ENCODE peak calls at places on chromosomes 13 and 19, in nine cellular contexts. One of them, this sample, is unnamed.

GRCh38 chr19:17553256-17553655 is 2.2 kb upstream of the COLGALT1 start:
- DNase-seq in tibial nerve: peak; percentile 79
- DNase-seq in breast epithelium: no peak
- DNase-seq in HCT116: no peak
- DNase-seq in ovary: peak; percentile 60
- DNase-seq in IMR-90: peak; percentile 95
- DNase-seq in A549: no peak
- DNase-seq in endothelial cell of umbilical vein: peak; percentile 99
- DNase-seq in testis: peak; percentile 79
- DNase-seq in this sample: peak; percentile 76

GRCh38 chr13:95120650-95121049 is 180.6 kb downstream of the ABCC4 start:
- DNase-seq in tibial nerve: no peak
- DNase-seq in breast epithelium: no peak
- DNase-seq in HCT116: no peak
- DNase-seq in ovary: no peak
- DNase-seq in IMR-90: no peak
- DNase-seq in A549: no peak
- DNase-seq in endothelial cell of umbilical vein: no peak
- DNase-seq in testis: no peak
- DNase-seq in this sample: no peak

GRCh38 chr19:15652559-15653278 is 12.0 kb downstream of the CYP4F3 start:
- DNase-seq in tibial nerve: no peak
- DNase-seq in breast epithelium: no peak
- DNase-seq in HCT116: no peak
- DNase-seq in ovary: no peak
- DNase-seq in IMR-90: no peak
- DNase-seq in A549: no peak
- DNase-seq in endothelial cell of umbilical vein: no peak
- DNase-seq in testis: no peak
- DNase-seq in this sample: no peak

GRCh38 chr13:97194473-97194872 is 27.7 kb upstream of the MBNL2 start:
- DNase-seq in tibial nerve: no peak
- DNase-seq in breast epithelium: no peak
- DNase-seq in HCT116: peak; percentile 48
- DNase-seq in ovary: no peak
- DNase-seq in IMR-90: peak; percentile 78
- DNase-seq in A549: no peak
- DNase-seq in endothelial cell of umbilical vein: peak; percentile 90
- DNase-seq in testis: peak; percentile 55
- DNase-seq in this sample: no peak

GRCh38 chr19:38618590-38619360 is at the start of gene EIF3K:
- DNase-seq in tibial nerve: peak; percentile 96
- DNase-seq in breast epithelium: peak; percentile 99
- DNase-seq in HCT116: peak; percentile 97
- DNase-seq in ovary: peak; percentile 100
- DNase-seq in IMR-90: peak; percentile 99
- DNase-seq in A549: peak; percentile 100
- DNase-seq in endothelial cell of umbilical vein: peak; percentile 99
- DNase-seq in testis: peak; percentile 99
- DNase-seq in this sample: peak; percentile 100

GRCh38 chr19:45577111-45577905 is 7.3 kb downstream of the OPA3 start:
- DNase-seq in tibial nerve: no peak
- DNase-seq in breast epithelium: no peak
- DNase-seq in HCT116: no peak
- DNase-seq in ovary: peak; percentile 80
- DNase-seq in IMR-90: peak; percentile 95
- DNase-seq in A549: peak; percentile 91
- DNase-seq in endothelial cell of umbilical vein: no peak
- DNase-seq in testis: peak; percentile 57
- DNase-seq in this sample: no peak

GRCh38 chr13:43042410-43042921 is 19.1 kb downstream of the DNAJC15 start:
- DNase-seq in tibial nerve: no peak
- DNase-seq in breast epithelium: no peak
- DNase-seq in HCT116: no peak
- DNase-seq in ovary: no peak
- DNase-seq in IMR-90: no peak
- DNase-seq in A549: no peak
- DNase-seq in endothelial cell of umbilical vein: no peak
- DNase-seq in testis: no peak
- DNase-seq in this sample: no peak

GRCh38 chr19:15246198-15246481 is 13.9 kb upstream of the EPHX3 start:
- DNase-seq in tibial nerve: no peak
- DNase-seq in breast epithelium: no peak
- DNase-seq in HCT116: no peak
- DNase-seq in ovary: no peak
- DNase-seq in IMR-90: no peak
- DNase-seq in A549: no peak
- DNase-seq in endothelial cell of umbilical vein: no peak
- DNase-seq in testis: no peak
- DNase-seq in this sample: no peak

GRCh38 chr13:24842533-24843278 is 78.7 kb downstream of the RNF17 start:
- DNase-seq in tibial nerve: no peak
- DNase-seq in breast epithelium: no peak
- DNase-seq in HCT116: no peak
- DNase-seq in ovary: no peak
- DNase-seq in IMR-90: no peak
- DNase-seq in A549: no peak
- DNase-seq in endothelial cell of umbilical vein: no peak
- DNase-seq in testis: no peak
- DNase-seq in this sample: no peak

GRCh38 chr19:23913931-23914330 is 755 bp upstream of the ZNF726 start:
- DNase-seq in tibial nerve: no peak
- DNase-seq in breast epithelium: no peak
- DNase-seq in HCT116: no peak
- DNase-seq in ovary: no peak
- DNase-seq in IMR-90: no peak
- DNase-seq in A549: no peak
- DNase-seq in endothelial cell of umbilical vein: no peak
- DNase-seq in testis: no peak
- DNase-seq in this sample: no peak

GRCh38 chr13:113192902-113193301 is 15.6 kb downstream of the PCID2 start:
- DNase-seq in tibial nerve: no peak
- DNase-seq in breast epithelium: no peak
- DNase-seq in HCT116: no peak
- DNase-seq in ovary: no peak
- DNase-seq in IMR-90: peak; percentile 88
- DNase-seq in A549: no peak
- DNase-seq in endothelial cell of umbilical vein: no peak
- DNase-seq in testis: no peak
- DNase-seq in this sample: no peak

GRCh38 chr13:50129923-50130685 is 114.9 kb downstream of the KCNRG start:
- DNase-seq in tibial nerve: peak; percentile 61
- DNase-seq in breast epithelium: no peak
- DNase-seq in HCT116: no peak
- DNase-seq in ovary: peak; percentile 31
- DNase-seq in IMR-90: no peak
- DNase-seq in A549: peak; percentile 22
- DNase-seq in endothelial cell of umbilical vein: no peak
- DNase-seq in testis: no peak
- DNase-seq in this sample: peak; percentile 59

GRCh38 chr19:42422092-42422575 is 5.1 kb downstream of the LIPE start:
- DNase-seq in tibial nerve: no peak
- DNase-seq in breast epithelium: no peak
- DNase-seq in HCT116: no peak
- DNase-seq in ovary: no peak
- DNase-seq in IMR-90: no peak
- DNase-seq in A549: no peak
- DNase-seq in endothelial cell of umbilical vein: no peak
- DNase-seq in testis: no peak
- DNase-seq in this sample: no peak

GRCh38 chr19:42423462-42424344 is 3.5 kb downstream of the LIPE start:
- DNase-seq in tibial nerve: peak; percentile 78
- DNase-seq in breast epithelium: peak; percentile 69
- DNase-seq in HCT116: peak; percentile 84
- DNase-seq in ovary: peak; percentile 90
- DNase-seq in IMR-90: peak; percentile 90
- DNase-seq in A549: peak; percentile 94
- DNase-seq in endothelial cell of umbilical vein: peak; percentile 88
- DNase-seq in testis: peak; percentile 94
- DNase-seq in this sample: peak; percentile 69

GRCh38 chr19:42424712-42425131 is 2.5 kb downstream of the LIPE start:
- DNase-seq in tibial nerve: no peak
- DNase-seq in breast epithelium: no peak
- DNase-seq in HCT116: no peak
- DNase-seq in ovary: peak; percentile 53
- DNase-seq in IMR-90: no peak
- DNase-seq in A549: no peak
- DNase-seq in endothelial cell of umbilical vein: no peak
- DNase-seq in testis: peak; percentile 56
- DNase-seq in this sample: no peak

GRCh38 chr19:42422576-42423461 is 4.4 kb downstream of the LIPE start:
- DNase-seq in tibial nerve: no peak
- DNase-seq in breast epithelium: no peak
- DNase-seq in HCT116: no peak
- DNase-seq in ovary: peak; percentile 73
- DNase-seq in IMR-90: no peak
- DNase-seq in A549: no peak
- DNase-seq in endothelial cell of umbilical vein: no peak
- DNase-seq in testis: peak; percentile 62
- DNase-seq in this sample: no peak

GRCh38 chr19:42424345-42424707 is 2.9 kb downstream of the LIPE start:
- DNase-seq in tibial nerve: no peak
- DNase-seq in breast epithelium: no peak
- DNase-seq in HCT116: no peak
- DNase-seq in ovary: no peak
- DNase-seq in IMR-90: no peak
- DNase-seq in A549: no peak
- DNase-seq in endothelial cell of umbilical vein: no peak
- DNase-seq in testis: peak; percentile 54
- DNase-seq in this sample: no peak
- H3K4me3 ChIP-seq in tibial nerve: peak overlapping the region; percentile 61
- H3K4me3 ChIP-seq in breast epithelium: peak overlapping the region; percentile 72
- H3K4me3 ChIP-seq in HCT116: no peak overlapping the region
- H3K4me3 ChIP-seq in ovary: no peak overlapping the region
- H3K4me3 ChIP-seq in IMR-90: peak overlapping the region; percentile 64
- H3K4me3 ChIP-seq in A549: no peak overlapping the region
- H3K4me3 ChIP-seq in endothelial cell of umbilical vein: no peak overlapping the region
- H3K4me3 ChIP-seq in testis: peak overlapping the region; percentile 63
- H3K4me3 ChIP-seq in this sample: no peak overlapping the region

DNA sequence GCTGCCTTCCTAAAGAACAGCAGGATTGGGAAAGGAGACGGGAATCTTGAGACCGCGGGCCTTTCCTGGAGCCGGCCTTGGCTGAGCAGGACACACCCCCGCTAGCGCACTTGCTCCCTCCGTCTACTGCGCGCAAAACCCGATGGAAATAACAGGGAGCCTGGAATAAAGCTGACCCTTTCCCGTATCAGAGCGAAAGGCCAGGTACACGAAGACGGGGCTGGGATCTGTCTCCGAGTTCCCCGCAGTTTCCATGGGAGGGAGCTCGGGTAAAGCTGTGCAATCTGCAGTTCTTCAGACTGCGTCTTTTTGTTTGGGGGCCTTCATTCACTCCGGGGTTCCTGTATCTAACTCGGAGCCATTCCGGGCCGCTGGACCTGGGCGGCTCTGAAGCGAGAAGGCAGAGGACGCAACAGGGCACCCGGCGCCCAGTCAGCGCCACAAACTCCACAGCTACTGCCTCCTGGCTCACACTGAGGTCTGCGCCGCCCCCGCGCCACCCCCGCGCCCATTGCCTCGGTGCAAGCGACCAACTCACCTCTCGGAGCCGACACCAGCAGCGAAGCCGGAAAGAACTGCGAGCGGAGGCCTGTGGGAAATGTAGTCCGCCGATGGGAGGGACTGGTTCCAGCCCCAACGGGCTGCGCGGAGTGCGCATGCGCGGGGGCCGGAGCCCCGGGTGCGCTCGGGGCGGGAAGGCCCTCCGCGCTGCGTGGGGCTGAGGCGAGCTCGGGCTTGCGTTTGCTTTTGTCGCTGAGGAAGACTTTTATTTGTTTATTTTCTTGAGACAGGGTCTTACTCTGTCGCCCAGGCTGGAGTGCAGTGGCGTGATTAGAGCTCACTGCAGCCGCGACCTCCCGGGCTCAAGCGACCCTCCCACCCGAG is at the start of gene ZFP14:
- DNase-seq in tibial nerve: peak; percentile 83
- DNase-seq in breast epithelium: peak; percentile 89
- DNase-seq in HCT116: peak; percentile 87
- DNase-seq in ovary: peak; percentile 93
- DNase-seq in IMR-90: peak; percentile 91
- DNase-seq in A549: peak; percentile 98
- DNase-seq in endothelial cell of umbilical vein: peak; percentile 94
- DNase-seq in testis: peak; percentile 97
- DNase-seq in this sample: peak; percentile 91
- TF ChIP-seq POLR2A in tibial nerve: peak; percentile 70
- TF ChIP-seq POLR2A in breast epithelium: peak; percentile 50
- TF ChIP-seq POLR2A in HCT116: peak; percentile 55
- TF ChIP-seq POLR2A in ovary: peak; percentile 48
- TF ChIP-seq POLR2A in IMR-90: no peak
- TF ChIP-seq POLR2A in A549: peak; percentile 80
- TF ChIP-seq POLR2A in endothelial cell of umbilical vein: peak; percentile 58
- TF ChIP-seq POLR2A in testis: no peak
- TF ChIP-seq POLR2A in this sample: peak; percentile 52

GRCh38 chr13:62643799-62644484 is 1228.3 kb upstream of the PCDH20 start:
- DNase-seq in tibial nerve: no peak
- DNase-seq in breast epithelium: no peak
- DNase-seq in HCT116: no peak
- DNase-seq in ovary: no peak
- DNase-seq in IMR-90: no peak
- DNase-seq in A549: no peak
- DNase-seq in endothelial cell of umbilical vein: no peak
- DNase-seq in testis: no peak
- DNase-seq in this sample: no peak
- H3K27ac ChIP-seq in tibial nerve: no peak overlapping the region
- H3K27ac ChIP-seq in breast epithelium: no peak overlapping the region
- H3K27ac ChIP-seq in HCT116: peak overlapping the region; percentile 61
- H3K27ac ChIP-seq in ovary: no peak overlapping the region
- H3K27ac ChIP-seq in IMR-90: no peak overlapping the region
- H3K27ac ChIP-seq in A549: no peak overlapping the region
- H3K27ac ChIP-seq in endothelial cell of umbilical vein: no peak overlapping the region
- H3K27ac ChIP-seq in testis: no peak overlapping the region
- H3K27ac ChIP-seq in this sample: no peak overlapping the region

GRCh38 chr19:1238373-1239303 is 833 bp upstream of the CBARP start:
- DNase-seq in tibial nerve: no peak
- DNase-seq in breast epithelium: no peak
- DNase-seq in HCT116: no peak
- DNase-seq in ovary: peak; percentile 66
- DNase-seq in IMR-90: no peak
- DNase-seq in A549: no peak
- DNase-seq in endothelial cell of umbilical vein: no peak
- DNase-seq in testis: no peak
- DNase-seq in this sample: no peak
- H3K4me3 ChIP-seq in tibial nerve: peak overlapping the region; percentile 67
- H3K4me3 ChIP-seq in breast epithelium: peak overlapping the region; percentile 64
- H3K4me3 ChIP-seq in HCT116: peak overlapping the region; percentile 37
- H3K4me3 ChIP-seq in ovary: peak overlapping the region; percentile 37
- H3K4me3 ChIP-seq in IMR-90: peak overlapping the region; percentile 94
- H3K4me3 ChIP-seq in A549: peak overlapping the region; percentile 63
- H3K4me3 ChIP-seq in endothelial cell of umbilical vein: no peak overlapping the region
- H3K4me3 ChIP-seq in testis: no peak overlapping the region
- H3K4me3 ChIP-seq in this sample: no peak overlapping the region